ENCODE peak calls at places on chromosomes 1 and 21, in nine cellular contexts. H, P, X, B, M, D, E, Y and W are unnamed samples.

GRCh38 chr1:6358757-6359567 is 34.6 kb downstream of the ACOT7 start:
- DNase-seq in H (peak; percentile 80), P (peak; percentile 75), X (no peak), B (peak; percentile 71), M (peak; percentile 23), D (no peak), E (peak; percentile 37), Y (peak; percentile 66), W (peak; percentile 38)

GRCh38 chr1:94737124-94737998 is 82.8 kb upstream of the SLC44A3 start:
- DNase-seq in H (peak; percentile 86), P (peak; percentile 49), X (no peak), B (no peak), M (no peak), D (no peak), E (no peak), Y (no peak), W (no peak)

GRCh38 chr1:226085675-226086074 is 23.2 kb downstream of the H3-3A start:
- DNase-seq in H (no peak), P (no peak), X (peak; percentile 17), B (no peak), M (no peak), D (no peak), E (no peak), Y (no peak), W (no peak)

GRCh38 chr1:56908619-56909340 is 54.2 kb downstream of the C8A start:
- DNase-seq in H (peak; percentile 86), P (peak; percentile 66), X (no peak), B (no peak), M (no peak), D (no peak), E (no peak), Y (no peak), W (no peak)

GRCh38 chr1:210554382-210554781 is 225.7 kb downstream of the HHAT start:
- DNase-seq in H (no peak), P (no peak), X (no peak), B (no peak), M (no peak), D (no peak), E (no peak), Y (no peak), W (no peak)

GRCh38 chr1:236341298-236341697 is 52.8 kb upstream of the EDARADD start:
- DNase-seq in H (no peak), P (no peak), X (no peak), B (no peak), M (no peak), D (no peak), E (no peak), Y (no peak), W (no peak)

GRCh38 chr1:58779059-58779754 is 4.6 kb downstream of the JUN start:
- DNase-seq in H (no peak), P (peak; percentile 52), X (no peak), B (peak; percentile 9), M (no peak), D (no peak), E (no peak), Y (no peak), W (no peak)

GRCh38 chr1:18948913-18949688 is 7.4 kb downstream of the IFFO2 start:
- DNase-seq in H (peak; percentile 82), P (peak; percentile 91), X (no peak), B (peak; percentile 24), M (no peak), D (peak; percentile 68), E (peak; percentile 68), Y (peak; percentile 53), W (no peak)

GRCh38 chr1:38013027-38013588 is 574 bp downstream of the UTP11 start:
- DNase-seq in H (peak; percentile 76), P (peak; percentile 78), X (no peak), B (peak; percentile 64), M (no peak), D (no peak), E (no peak), Y (peak; percentile 55), W (no peak)

GRCh38 chr1:87805661-87806376 is 477.1 kb downstream of the LMO4 start:
- DNase-seq in H (peak; percentile 69), P (peak; percentile 95), X (no peak), B (no peak), M (no peak), D (no peak), E (no peak), Y (peak; percentile 10), W (no peak)

GRCh38 chr1:202590975-202591411 is 119.3 kb downstream of the SYT2 start:
- DNase-seq in H (no peak), P (no peak), X (no peak), B (no peak), M (no peak), D (no peak), E (no peak), Y (peak; percentile 70), W (no peak)

GRCh38 chr1:199298825-199299224 is 660.0 kb downstream of the PTPRC start:
- DNase-seq in H (peak; percentile 88), P (peak; percentile 72), X (no peak), B (no peak), M (no peak), D (no peak), E (no peak), Y (no peak), W (no peak)

GRCh38 chr21:28207776-28208175 is 784.9 kb downstream of the LTN1 start:
- DNase-seq in H (peak; percentile 68), P (peak; percentile 54), X (no peak), B (no peak), M (no peak), D (no peak), E (no peak), Y (no peak), W (no peak)

GRCh38 chr1:74180490-74180889 is 17.5 kb downstream of the LRRIQ3 start:
- DNase-seq in H (peak; percentile 56), P (peak; percentile 15), X (no peak), B (no peak), M (no peak), D (no peak), E (no peak), Y (peak; percentile 41), W (no peak)

GRCh38 chr1:4931486-4931885 is 277.1 kb downstream of the AJAP1 start:
- DNase-seq in H (no peak), P (no peak), X (no peak), B (no peak), M (no peak), D (no peak), E (no peak), Y (no peak), W (no peak)

GRCh38 chr1:245261786-245262185 is 107.0 kb downstream of the KIF26B start:
- DNase-seq in H (no peak), P (peak; percentile 21), X (no peak), B (no peak), M (no peak), D (no peak), E (no peak), Y (no peak), W (no peak)

GRCh38 chr21:40681164-40681859 is 165.6 kb downstream of the DSCAM start:
- DNase-seq in H (no peak), P (peak; percentile 15), X (no peak), B (no peak), M (no peak), D (no peak), E (no peak), Y (no peak), W (no peak)

GRCh38 chr1:212760126-212760823 is 31.3 kb downstream of the NSL1 start:
- DNase-seq in H (peak; percentile 31), P (no peak), X (no peak), B (peak; percentile 90), M (peak; percentile 33), D (no peak), E (no peak), Y (no peak), W (peak; percentile 59)

GRCh38 chr1:172497230-172497629 is 35.7 kb upstream of the SUCO start:
- DNase-seq in H (peak; percentile 53), P (peak; percentile 86), X (no peak), B (peak; percentile 72), M (no peak), D (peak; percentile 54), E (no peak), Y (peak; percentile 41), W (no peak)
- H3K27ac ChIP-seq in H (peak overlapping the region; percentile 98), P (no peak overlapping the region), X (no peak overlapping the region), B (no peak overlapping the region), M (no peak overlapping the region), D (peak overlapping the region; percentile 20), E (no peak overlapping the region), Y (no peak overlapping the region), W (no peak overlapping the region)

GRCh38 chr1:17460265-17460664 is 20.8 kb upstream of the RCC2 start:
- DNase-seq in H (no peak), P (no peak), X (no peak), B (no peak), M (no peak), D (peak; percentile 36), E (no peak), Y (peak; percentile 98), W (no peak)
- H3K4me3 ChIP-seq in H (no peak overlapping the region), P (no peak overlapping the region), X (no peak overlapping the region), B (no peak overlapping the region), M (no peak overlapping the region), D (no peak overlapping the region), E (no peak overlapping the region), Y (no peak overlapping the region), W (no peak overlapping the region)

GRCh38 chr1:184740344-184740743 is 14.3 kb downstream of the EDEM3 start:
- DNase-seq in H (no peak), P (no peak), X (no peak), B (no peak), M (no peak), D (no peak), E (no peak), Y (no peak), W (no peak)
- H3K36me3 ChIP-seq in H (peaks cover 13% of the 10 kb centered on the region), P (no peaks in the 10 kb centered on the region), X (peaks cover 20% of the 10 kb centered on the region), B (no peaks in the 10 kb centered on the region), M (peaks cover 22% of the 10 kb centered on the region), D (no peaks in the 10 kb centered on the region), E (no peaks in the 10 kb centered on the region), Y (no peaks in the 10 kb centered on the region), W (peaks cover 20% of the 10 kb centered on the region)

GRCh38 chr21:42676799-42677198 is 23.4 kb downstream of the PDE9A start:
- DNase-seq in H (no peak), P (no peak), X (no peak), B (no peak), M (no peak), D (no peak), E (no peak), Y (no peak), W (no peak)
- H3K27ac ChIP-seq in H (no peak overlapping the region), P (no peak overlapping the region), X (no peak overlapping the region), B (no peak overlapping the region), M (no peak overlapping the region), D (no peak overlapping the region), E (no peak overlapping the region), Y (no peak overlapping the region), W (no peak overlapping the region)